ENCODE peak calls at places on chromosomes 11 and 22, in six cellular contexts. Y is RPMI7951, I is H54, O is AG09309, Z is amniotic stem cell, U is HFF-Myc. Q is an unnamed sample.
A peak's percentile ranks its signal among the peaks of the same experiment; 100 is the strongest.

GRCh38 chr11:105912666-105913065 is 109.4 kb downstream of the MSANTD4 start:
- DNase-seq in Y (no peak), I (no peak), O (no peak), Z (no peak), U (no peak), Q (no peak)

GRCh38 chr11:57779275-57779674 is 17.7 kb downstream of the CTNND1 start:
- DNase-seq in Y (peak; percentile 88), I (no peak), O (no peak), Z (no peak), U (no peak), Q (peak; percentile 98)

GRCh38 chr11:99370557-99371200 is 349.9 kb downstream of the CNTN5 start:
- DNase-seq in Y (peak; percentile 61), I (peak; percentile 2), O (peak; percentile 11), Z (peak; percentile 30), U (no peak), Q (peak; percentile 46)

GRCh38 chr11:29129850-29130249 is 887.0 kb downstream of the KCNA4 start:
- DNase-seq in Y (peak; percentile 56), I (no peak), O (no peak), Z (no peak), U (no peak), Q (peak; percentile 77)

GRCh38 chr11:1104411-1105182 is 29.9 kb downstream of the MUC2 start:
- DNase-seq in Y (no peak), I (no peak), O (no peak), Z (no peak), U (no peak), Q (no peak)

GRCh38 chr11:110434952-110435779 is 5.4 kb downstream of the FDX1 start:
- DNase-seq in Y (no peak), I (no peak), O (no peak), Z (no peak), U (no peak), Q (no peak)

GRCh38 chr11:122979103-122979814 is 2.4 kb downstream of the BSX start:
- DNase-seq in Y (no peak), I (no peak), O (no peak), Z (no peak), U (no peak), Q (no peak)

GRCh38 chr22:44396021-44396726 is 83.4 kb upstream of the SHISAL1 start:
- DNase-seq in Y (no peak), I (no peak), O (no peak), Z (no peak), U (no peak), Q (no peak)

GRCh38 chr11:94417386-94417987 is 16.3 kb upstream of the GPR83 start:
- DNase-seq in Y (peak; percentile 32), I (no peak), O (peak; percentile 11), Z (peak; percentile 33), U (peak; percentile 15), Q (no peak)

Q was measured in foreskin melanocyte.